ENCODE peak calls at places on chromosomes 13 and 19, in eight cellular contexts. S is AG04449, U is cortex of kidney, P is RCC 7860, O is EL, Z is NCI-H187, K is uterus, C is T-helper 9 cell. Y is an unnamed sample.

GRCh38 chr19:347946-348861 is 3.6 kb upstream of the MIER2 start:
- DNase-seq in O (no peak), C (no peak), U (no peak), S (no peak), P (no peak), Z (no peak), K (no peak), Y (no peak)

GRCh38 chr19:10461047-10461949 is 41.0 kb downstream of the PDE4A start:
- DNase-seq in P (peak; percentile 84), S (no peak), U (no peak), C (peak; percentile 90), K (peak; percentile 96), Z (peak; percentile 60), O (peak; percentile 91), Y (peak; percentile 73)

GRCh38 chr19:19115954-19116353 is 22.3 kb downstream of the TMEM161A start:
- DNase-seq in C (peak; percentile 46), P (no peak), K (no peak), S (no peak), O (peak; percentile 17), Z (no peak), U (no peak), Y (peak; percentile 15)

GRCh38 chr13:105735269-105735668 is 800.2 kb downstream of the EFNB2 start:
- DNase-seq in P (no peak), C (no peak), U (no peak), O (no peak), S (no peak), Z (no peak), K (no peak), Y (no peak)

GRCh38 chr19:855142-855541 is 3.0 kb downstream of the ELANE start:
- DNase-seq in C (no peak), Z (no peak), K (no peak), O (no peak), S (no peak), P (no peak), U (no peak), Y (no peak)

GRCh38 chr13:80336335-80336734 is 4.6 kb downstream of the SPRY2 start:
- DNase-seq in U (no peak), O (peak; percentile 15), S (no peak), Z (no peak), P (no peak), C (no peak), K (no peak), Y (no peak)

GRCh38 chr13:112062047-112062618 is 4.8 kb upstream of the SOX1 start:
- DNase-seq in U (no peak), C (no peak), K (no peak), Z (no peak), O (no peak), P (no peak), S (no peak), Y (no peak)

GRCh38 chr19:20513179-20513934 is 52.2 kb downstream of the ZNF737 start:
- DNase-seq in C (peak; percentile 1), P (no peak), K (no peak), O (no peak), U (no peak), S (no peak), Z (peak; percentile 8), Y (peak; percentile 1)

GRCh38 chr13:61277877-61278276 is 137.8 kb downstream of the PCDH20 start:
- DNase-seq in O (no peak), S (no peak), C (no peak), P (peak; percentile 11), K (no peak), U (no peak), Z (no peak), Y (no peak)

GRCh38 chr13:27997904-27998522 is 9.5 kb upstream of the URAD start:
- DNase-seq in Z (no peak), O (peak; percentile 32), P (no peak), K (no peak), U (no peak), S (no peak), C (no peak), Y (no peak)

GRCh38 chr19:50198431-50199253 is 4.8 kb upstream of the MYH14 start:
- DNase-seq in C (no peak), K (no peak), Z (no peak), O (no peak), S (no peak), U (no peak), P (no peak), Y (no peak)

GRCh38 chr13:30705672-30706071 is 29.7 kb upstream of the ALOX5AP start:
- DNase-seq in O (no peak), S (no peak), U (no peak), C (no peak), K (no peak), Z (no peak), P (peak; percentile 15), Y (no peak)

GRCh38 chr19:8097681-8098567 is 45.4 kb downstream of the CCL25 start:
- DNase-seq in O (no peak), Z (no peak), U (no peak), K (no peak), S (no peak), P (no peak), C (no peak), Y (no peak)

GRCh38 chr19:1833540-1833939 is 14.7 kb downstream of the REXO1 start:
- DNase-seq in U (no peak), K (no peak), Z (no peak), C (no peak), P (peak; percentile 91), S (no peak), O (no peak), Y (no peak)

GRCh38 chr13:110306960-110307696 is at the start of the genes COL4A1 and COL4A2:
- DNase-seq in Z (no peak), K (peak; percentile 86), P (peak; percentile 24), U (no peak), O (peak; percentile 78), C (no peak), S (no peak), Y (no peak)

GRCh38 chr13:38970380-38971051 is 20.1 kb downstream of the STOML3 start:
- DNase-seq in Z (no peak), P (no peak), U (no peak), S (no peak), K (no peak), O (no peak), C (no peak), Y (no peak)

GRCh38 chr19:28694812-28695211 is 518.1 kb downstream of the UQCRFS1 start:
- DNase-seq in U (no peak), O (peak; percentile 76), P (no peak), S (no peak), Z (no peak), C (no peak), K (no peak), Y (no peak)

GRCh38 chr19:38134538-38135149 is 89.4 kb downstream of the DPF1 start:
- DNase-seq in K (no peak), C (peak; percentile 19), O (peak; percentile 47), P (peak; percentile 5), Z (no peak), U (no peak), S (no peak), Y (no peak)

GRCh38 chr19:343451-343931 is 1.1 kb downstream of the MIER2 start:
- DNase-seq in C (no peak), Z (no peak), S (no peak), U (no peak), P (no peak), O (no peak), K (no peak), Y (no peak)

GRCh38 chr13:110442946-110443632 is 118.4 kb downstream of the RAB20 start:
- DNase-seq in S (no peak), K (no peak), O (peak; percentile 74), P (peak; percentile 18), U (no peak), Z (no peak), C (no peak), Y (no peak)

GRCh38 chr13:99018418-99019180 is 40.7 kb upstream of the DOCK9 start:
- DNase-seq in K (no peak), U (no peak), Z (no peak), S (peak; percentile 45), O (peak; percentile 63), C (no peak), P (no peak), Y (no peak)

GRCh38 chr13:30904043-30904442 is 2.0 kb upstream of the MEDAG start:
- DNase-seq in Z (no peak), U (no peak), K (no peak), S (no peak), C (no peak), O (no peak), P (no peak), Y (no peak)

GRCh38 chr19:35076657-35077056 is 35.1 kb downstream of the HPN start:
- DNase-seq in U (no peak), S (no peak), Z (no peak), K (no peak), C (no peak), P (no peak), O (no peak), Y (no peak)

GRCh38 chr13:94829201-94829600 is 116.9 kb upstream of the SOX21 start:
- DNase-seq in U (no peak), O (no peak), P (no peak), S (no peak), Z (peak; percentile 47), K (no peak), C (no peak), Y (no peak)

GRCh38 chr19:12676928-12677327 is 4.8 kb downstream of the DHPS start:
- DNase-seq in C (no peak), K (no peak), Z (no peak), U (no peak), O (no peak), S (no peak), P (no peak), Y (no peak)

GRCh38 chr13:50244913-50245574 is 229.8 kb downstream of the KCNRG start:
- DNase-seq in C (no peak), P (peak; percentile 92), S (no peak), O (peak; percentile 91), Z (no peak), U (no peak), K (no peak), Y (no peak)

GRCh38 chr19:38730731-38731589 is 13.3 kb downstream of the CAPN12 start:
- DNase-seq in C (no peak), U (no peak), K (peak; percentile 27), P (no peak), O (no peak), Z (no peak), S (no peak), Y (no peak)

GRCh38 chr13:99351772-99352171 is 44.6 kb upstream of the GPR183 start:
- DNase-seq in Z (no peak), U (no peak), P (no peak), K (no peak), C (no peak), S (no peak), O (no peak), Y (no peak)

GRCh38 chr13:60754691-60755090 is 357.7 kb downstream of the TDRD3 start:
- DNase-seq in P (no peak), C (no peak), K (no peak), Z (no peak), U (no peak), O (no peak), S (no peak), Y (no peak)

GRCh38 chr19:9914315-9915207 is 21.8 kb downstream of the OLFM2 start:
- DNase-seq in U (no peak), P (peak; percentile 62), K (peak; percentile 31), C (peak; percentile 75), S (peak; percentile 19), O (peak; percentile 86), Z (no peak), Y (peak; percentile 70)

GRCh38 chr13:50685491-50685890 is 158.0 kb downstream of the DLEU7 start:
- DNase-seq in K (peak; percentile 30), Z (no peak), O (no peak), P (no peak), U (no peak), S (no peak), C (no peak), Y (no peak)

Y was measured in activated T-helper 1 cell treated with Interleukin-2 at 50 U/mL for 16 hours.